ENCODE peak calls at places on chromosomes 1 and 21, in six cellular contexts. F, W, Y, N, A and E are unnamed samples.

GRCh38 chr1:231684333-231685244 is 58.0 kb downstream of the DISC1 start:
- DNase-seq in F (peak), W (no peak), Y (no peak), N (peak), A (no peak), E (no peak)

GRCh38 chr21:34365794-34366193 is 2.0 kb downstream of the KCNE2 start:
- DNase-seq in F (no peak), W (peak), Y (no peak), N (no peak), A (no peak), E (no peak)

GRCh38 chr1:169308313-169309039 is 59.1 kb downstream of the NME7 start:
- DNase-seq in F (no peak), W (no peak), Y (no peak), N (no peak), A (no peak), E (no peak)

GRCh38 chr1:27153927-27154358 is 982 bp downstream of the SLC9A1 start:
- DNase-seq in F (no peak), W (no peak), Y (no peak), N (peak), A (no peak), E (no peak)

GRCh38 chr1:74396462-74396861 is 115.9 kb downstream of the LRRC53 start:
- DNase-seq in F (no peak), W (no peak), Y (no peak), N (no peak), A (no peak), E (no peak)

GRCh38 chr1:230509281-230509977 is 83.3 kb upstream of the PGBD5 start:
- DNase-seq in F (peak), W (no peak), Y (no peak), N (peak), A (peak), E (no peak)

GRCh38 chr21:33212159-33212851 is 17.4 kb upstream of the IFNAR2 start:
- DNase-seq in F (peak), W (no peak), Y (no peak), N (peak), A (peak), E (no peak)

GRCh38 chr1:235637756-235638155 is 11.8 kb downstream of the GNG4 start:
- DNase-seq in F (no peak), W (no peak), Y (no peak), N (no peak), A (no peak), E (no peak)

GRCh38 chr1:208369658-208370057 is 125.5 kb upstream of the PLXNA2 start:
- DNase-seq in F (no peak), W (no peak), Y (no peak), N (no peak), A (no peak), E (no peak)

GRCh38 chr1:89563957-89564604 is 39.5 kb downstream of the LRRC8B start:
- DNase-seq in F (no peak), W (no peak), Y (no peak), N (no peak), A (no peak), E (no peak)

GRCh38 chr1:176786274-176786673 is 323.3 kb downstream of the PAPPA2 start:
- DNase-seq in F (no peak), W (no peak), Y (no peak), N (no peak), A (peak), E (no peak)

GRCh38 chr1:214454619-214455396 is 96.6 kb downstream of the PTPN14 start:
- DNase-seq in F (peak), W (no peak), Y (no peak), N (peak), A (no peak), E (no peak)

GRCh38 chr21:33893917-33894316 is 21.7 kb downstream of the ATP5PO start:
- DNase-seq in F (no peak), W (no peak), Y (no peak), N (no peak), A (no peak), E (no peak)

GRCh38 chr1:231040019-231040799 is at the start of gene FAM89A:
- DNase-seq in F (no peak), W (peak), Y (no peak), N (peak), A (peak), E (peak)

GRCh38 chr1:28553229-28553930 is 495 bp downstream of the TRNAU1AP start:
- DNase-seq in F (peak), W (no peak), Y (no peak), N (peak), A (no peak), E (no peak)

GRCh38 chr1:91596474-91596873 is 95.8 kb downstream of the CDC7 start:
- DNase-seq in F (peak), W (no peak), Y (no peak), N (peak), A (no peak), E (no peak)

GRCh38 chr1:201466492-201466891 is 2.5 kb downstream of the PHLDA3 start:
- DNase-seq in F (no peak), W (no peak), Y (no peak), N (peak), A (no peak), E (no peak)

GRCh38 chr1:54567961-54568360 is 19.9 kb downstream of the ACOT11 start:
- DNase-seq in F (peak), W (no peak), Y (no peak), N (peak), A (peak), E (no peak)

GRCh38 chr1:221961532-221962292 is 219.8 kb upstream of the DUSP10 start:
- DNase-seq in F (peak), W (no peak), Y (no peak), N (peak), A (no peak), E (no peak)

GRCh38 chr1:202291001-202291400 is 50.7 kb downstream of the UBE2T start:
- DNase-seq in F (peak), W (no peak), Y (no peak), N (no peak), A (no peak), E (no peak)

GRCh38 chr1:56317722-56318121 is 261.6 kb downstream of the PLPP3 start:
- DNase-seq in F (no peak), W (no peak), Y (no peak), N (no peak), A (no peak), E (no peak)

GRCh38 chr1:184272178-184272866 is 114.5 kb upstream of the C1orf21 start:
- DNase-seq in F (peak), W (no peak), Y (no peak), N (no peak), A (no peak), E (no peak)

GRCh38 chr1:50993645-50994044 is 23.6 kb downstream of the CDKN2C start:
- DNase-seq in F (no peak), W (no peak), Y (no peak), N (no peak), A (no peak), E (no peak)
- H3K14ac ChIP-seq in F (no peak), W (no peak), Y (no peak), N (no peak), A (no peak), E (no peak)

GRCh38 chr1:3491291-3492246 is 37.1 kb downstream of the ARHGEF16 start:
- DNase-seq in F (peak), W (peak), Y (peak), N (peak), A (peak), E (peak)
- H3K4me2 ChIP-seq in F (no peak), W (peak), Y (peak), N (peak), A (peak), E (peak)

GRCh38 chr1:158016651-158017335 is 23.3 kb downstream of the KIRREL1 start:
- DNase-seq in F (no peak), W (no peak), Y (no peak), N (no peak), A (no peak), E (no peak)
- H2BK5ac ChIP-seq in F (peak), W (no peak), Y (peak), N (no peak), A (no peak), E (no peak)

DNA sequence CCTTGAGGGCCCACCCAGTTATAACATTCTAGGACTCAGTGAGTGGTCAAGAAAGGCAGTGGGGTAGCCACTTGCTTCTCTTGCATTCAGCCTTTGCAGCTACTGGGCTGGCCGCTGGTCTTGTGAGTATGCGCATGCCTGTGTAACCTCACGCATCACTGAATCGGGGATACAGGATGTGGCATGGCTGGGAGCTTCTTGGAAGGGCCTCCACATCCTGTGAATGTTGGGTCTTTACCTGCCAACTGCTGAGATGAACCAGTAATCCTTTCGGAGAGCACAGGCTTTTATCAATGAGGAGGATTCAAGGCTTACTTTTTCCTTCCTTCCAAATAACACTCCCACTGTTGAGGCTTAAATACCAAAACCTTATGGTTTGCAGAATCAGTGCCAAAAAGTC is 199.0 kb upstream of the UBE2U start:
- DNase-seq in F (peak), W (no peak), Y (no peak), N (no peak), A (no peak), E (peak)
- H3K14ac ChIP-seq in F (no peak), W (no peak), Y (no peak), N (peak), A (no peak), E (no peak)

GRCh38 chr1:13513063-13513884 is 529 bp downstream of the LRRC38 start:
- DNase-seq in F (no peak), W (no peak), Y (no peak), N (no peak), A (no peak), E (peak)

GRCh38 chr1:13516606-13517005 is 2.8 kb upstream of the LRRC38 start:
- DNase-seq in F (no peak), W (no peak), Y (no peak), N (no peak), A (no peak), E (no peak)

GRCh38 chr1:13512472-13512871 is 1.3 kb downstream of the LRRC38 start:
- DNase-seq in F (no peak), W (no peak), Y (no peak), N (no peak), A (no peak), E (no peak)

GRCh38 chr1:13517193-13517812 is 3.5 kb upstream of the LRRC38 start:
- DNase-seq in F (no peak), W (peak), Y (no peak), N (peak), A (peak), E (peak)

GRCh38 chr1:13513885-13514546 is at the start of gene LRRC38:
- DNase-seq in F (no peak), W (no peak), Y (no peak), N (no peak), A (no peak), E (peak)
- H3K4me2 ChIP-seq in F (no peak), W (peak), Y (peak), N (no peak), A (peak), E (peak)

GRCh38 chr1:12067900-12068821 is 5.1 kb downstream of the TNFRSF8 start:
- DNase-seq in F (peak), W (no peak), Y (peak), N (peak), A (no peak), E (peak)
- H2BK5ac ChIP-seq in F (peak), W (no peak), Y (peak), N (no peak), A (no peak), E (no peak)

GRCh38 chr1:4701276-4701675 is 46.9 kb downstream of the AJAP1 start:
- DNase-seq in F (no peak), W (no peak), Y (no peak), N (no peak), A (no peak), E (no peak)
- H3K14ac ChIP-seq in F (no peak), W (no peak), Y (no peak), N (no peak), A (no peak), E (no peak)